ENCODE peak calls at places on chromosome 13, in seven cellular contexts. U is HAP-1; O is cardiac muscle cell; D is CD8-positive, alpha-beta memory T cell; X is endodermal cell; M is mucosa of descending colon; L is kidney epithelial cell. I is an unnamed sample.
A peak's percentile ranks its signal among the peaks of the same experiment; 100 is the strongest.

GRCh38 chr13:94112227-94112626 is 367.3 kb downstream of the DCT start:
- DNase-seq in D (no peak), L (peak; percentile 88), U (no peak), X (no peak), M (no peak), O (no peak), I (peak; percentile 6)

GRCh38 chr13:29733069-29733700 is 117.2 kb downstream of the UBL3 start:
- DNase-seq in D (no peak), X (no peak), M (no peak), O (no peak), L (no peak), U (no peak), I (no peak)

GRCh38 chr13:105377452-105377851 is 1158.0 kb downstream of the EFNB2 start:
- DNase-seq in U (no peak), O (no peak), X (no peak), L (no peak), M (no peak), D (no peak), I (no peak)

GRCh38 chr13:114119196-114119595 is 13.2 kb downstream of the RASA3 start:
- DNase-seq in U (no peak), O (peak; percentile 44), M (no peak), D (no peak), L (peak; percentile 74), X (peak; percentile 93), I (peak; percentile 54)

GRCh38 chr13:98900442-98900841 is 77.4 kb downstream of the DOCK9 start:
- DNase-seq in X (no peak), U (no peak), O (no peak), L (no peak), D (no peak), M (no peak), I (no peak)

GRCh38 chr13:82647540-82647939 is 1234.7 kb downstream of the SLITRK1 start:
- DNase-seq in O (no peak), U (peak; percentile 9), X (peak; percentile 53), L (no peak), M (no peak), D (no peak), I (no peak)

GRCh38 chr13:27012482-27013197 is 159.0 kb downstream of the USP12 start:
- DNase-seq in L (peak; percentile 32), M (no peak), X (peak; percentile 16), U (no peak), O (no peak), D (no peak), I (no peak)

GRCh38 chr13:21310220-21310619 is 133.8 kb downstream of the MRPL57 start:
- DNase-seq in D (no peak), O (no peak), U (no peak), M (no peak), X (no peak), L (no peak), I (no peak)

GRCh38 chr13:66558511-66558910 is 671.6 kb downstream of the PCDH9 start:
- DNase-seq in M (no peak), X (no peak), L (no peak), O (no peak), U (peak; percentile 17), D (no peak), I (no peak)

GRCh38 chr13:26785845-26786630 is 25.5 kb upstream of the GPR12 start:
- DNase-seq in L (no peak), U (peak; percentile 37), M (peak; percentile 34), O (no peak), X (peak; percentile 71), D (peak; percentile 69), I (peak; percentile 31)

GRCh38 chr13:75376792-75377402 is 105.1 kb downstream of the TBC1D4 start:
- DNase-seq in U (no peak), D (no peak), O (no peak), X (no peak), L (no peak), M (no peak), I (no peak)

GRCh38 chr13:46295531-46296464 is 84.1 kb downstream of the LRRC63 start:
- DNase-seq in L (peak; percentile 77), M (no peak), D (peak; percentile 88), X (no peak), U (no peak), O (no peak), I (no peak)

GRCh38 chr13:46578590-46578975 is 25.6 kb downstream of the LRCH1 start:
- DNase-seq in L (no peak), M (no peak), U (no peak), O (no peak), D (no peak), X (no peak), I (no peak)

GRCh38 chr13:90869580-90869979 is 477.9 kb upstream of the MIR17HG start:
- DNase-seq in X (no peak), L (no peak), U (no peak), D (no peak), O (no peak), M (no peak), I (no peak)

GRCh38 chr13:107835339-107836018 is 379.9 kb downstream of the LIG4 start:
- DNase-seq in X (no peak), O (no peak), M (no peak), L (peak; percentile 85), D (no peak), U (no peak), I (no peak)

GRCh38 chr13:48531416-48532145 is 1.3 kb downstream of the RCBTB2 start:
- DNase-seq in D (no peak), X (peak; percentile 52), O (no peak), M (no peak), U (no peak), L (no peak), I (no peak)

GRCh38 chr13:43229506-43229905 is 206.1 kb downstream of the DNAJC15 start:
- DNase-seq in X (no peak), M (no peak), D (no peak), L (no peak), U (no peak), O (no peak), I (no peak)

GRCh38 chr13:83819611-83820010 is 62.7 kb downstream of the SLITRK1 start:
- DNase-seq in X (no peak), L (no peak), M (no peak), U (no peak), D (no peak), O (no peak), I (no peak)

GRCh38 chr13:100330662-100331061 is 241.8 kb downstream of the PCCA start:
- DNase-seq in O (no peak), M (no peak), U (no peak), X (no peak), L (no peak), D (no peak), I (no peak)

GRCh38 chr13:84567848-84568247 is 685.6 kb upstream of the SLITRK1 start:
- DNase-seq in D (no peak), O (no peak), U (no peak), L (no peak), X (no peak), M (no peak), I (no peak)

GRCh38 chr13:106570354-106570822 is 2.5 kb upstream of the ARGLU1 start:
- DNase-seq in D (no peak), L (peak; percentile 50), U (peak; percentile 37), M (peak; percentile 71), O (no peak), X (peak; percentile 95), I (no peak)

GRCh38 chr13:30504081-30504480 is 38.3 kb upstream of the HMGB1 start:
- DNase-seq in D (no peak), M (no peak), O (no peak), U (no peak), L (no peak), X (no peak), I (no peak)

GRCh38 chr13:80340643-80341097 is 256 bp downstream of the SPRY2 start:
- DNase-seq in O (no peak), D (no peak), U (no peak), L (no peak), M (no peak), X (no peak), I (peak; percentile 53)

GRCh38 chr13:41897126-41897525 is 63.8 kb downstream of the VWA8 start:
- DNase-seq in M (no peak), L (no peak), D (no peak), O (no peak), X (no peak), U (no peak), I (no peak)

DNA sequence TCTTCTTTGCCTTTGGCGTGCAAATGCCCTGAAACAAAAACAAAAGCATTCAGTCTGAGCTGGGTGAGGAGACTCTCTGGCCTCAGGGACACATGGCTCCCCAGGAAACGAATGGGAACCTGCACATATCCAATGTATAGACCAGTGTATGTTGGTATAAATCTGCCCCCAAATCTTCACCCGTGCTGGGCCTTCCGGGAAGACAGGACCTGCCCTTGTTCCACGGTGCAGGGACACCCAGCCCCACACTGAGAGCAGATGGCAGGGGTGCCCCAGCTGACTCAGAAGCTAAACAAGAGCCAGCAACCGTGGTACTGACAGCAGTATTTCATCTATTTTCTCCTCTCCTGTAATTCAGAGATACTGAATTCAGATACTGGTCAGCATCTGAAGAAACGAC is 42.4 kb downstream of the CARS2 start:
- DNase-seq in U (no peak), O (no peak), D (no peak), M (no peak), L (no peak), X (no peak), I (no peak)
- H3K36me3 ChIP-seq in U (peaks cover 52% of the 10 kb centered on the region), O (peaks cover 47% of the 10 kb centered on the region), D (peaks cover 23% of the 10 kb centered on the region), M (peaks cover 3% of the 10 kb centered on the region), L (peaks cover 2% of the 10 kb centered on the region), X (peaks cover 89% of the 10 kb centered on the region), I (no peaks in the 10 kb centered on the region)

GRCh38 chr13:32105653-32106313 is 74.2 kb downstream of the FRY start:
- DNase-seq in O (no peak), U (no peak), D (no peak), M (no peak), L (no peak), X (no peak), I (no peak)
- H3K36me3 ChIP-seq in O (no peaks in the 10 kb centered on the region), U (no peaks in the 10 kb centered on the region), D (no peaks in the 10 kb centered on the region), M (no peaks in the 10 kb centered on the region), L (no peaks in the 10 kb centered on the region), X (no peaks in the 10 kb centered on the region), I (peaks cover 36% of the 10 kb centered on the region)

GRCh38 chr13:52463526-52463925 is 8.2 kb downstream of the CKAP2 start:
- DNase-seq in D (no peak), M (no peak), U (no peak), X (no peak), O (no peak), L (no peak), I (no peak)
- H3K36me3 ChIP-seq in D (peaks cover 5% of the 10 kb centered on the region), M (no peaks in the 10 kb centered on the region), U (peaks cover 83% of the 10 kb centered on the region), X (peaks cover 97% of the 10 kb centered on the region), O (peaks cover 55% of the 10 kb centered on the region), L (no peaks in the 10 kb centered on the region), I (peaks cover 78% of the 10 kb centered on the region)

GRCh38 chr13:103430368-103430767 is 364.2 kb upstream of the SLC10A2 start:
- DNase-seq in M (no peak), X (no peak), U (no peak), L (no peak), D (no peak), O (no peak), I (no peak)

GRCh38 chr13:103431880-103432279 is 365.7 kb upstream of the SLC10A2 start:
- DNase-seq in U (no peak), O (no peak), D (no peak), X (no peak), L (no peak), M (no peak), I (no peak)

GRCh38 chr13:103436057-103436654 is 369.9 kb upstream of the SLC10A2 start:
- DNase-seq in M (no peak), L (no peak), D (no peak), U (no peak), X (peak; percentile 72), O (no peak), I (no peak)
- H3K36me3 ChIP-seq in M (no peaks in the 10 kb centered on the region), L (no peaks in the 10 kb centered on the region), D (no peaks in the 10 kb centered on the region), U (no peaks in the 10 kb centered on the region), X (no peaks in the 10 kb centered on the region), O (no peaks in the 10 kb centered on the region), I (no peaks in the 10 kb centered on the region)